ENCODE peak calls at places on chromosomes 1 and 21, in four cellular contexts. J, G, D and H are unnamed samples.

GRCh38 chr1:118827207-118827606 is 160.9 kb downstream of the TBX15 start:
- DNase-seq in D (no peak), G (no peak), J (no peak), H (no peak)

GRCh38 chr1:19862944-19863343 is 19.3 kb upstream of the OTUD3 start:
- DNase-seq in J (no peak), D (no peak), G (no peak), H (no peak)

GRCh38 chr1:203526572-203526971 is 32.6 kb downstream of the OPTC start:
- DNase-seq in G (no peak), J (peak; percentile 58), D (no peak), H (no peak)

GRCh38 chr1:115090547-115090946 is 1.2 kb upstream of the TSPAN2 start:
- DNase-seq in J (peak; percentile 89), G (no peak), D (peak; percentile 63), H (no peak)

GRCh38 chr1:206864939-206865671 is at the start of gene IL20:
- DNase-seq in J (peak; percentile 78), G (peak; percentile 93), D (peak; percentile 91), H (peak; percentile 39)

GRCh38 chr1:34845131-34845901 is 14.2 kb downstream of the SMIM12 start:
- DNase-seq in G (no peak), D (peak; percentile 56), J (peak; percentile 28), H (no peak)

GRCh38 chr21:41171210-41171609 is 3.2 kb downstream of the BACE2 start:
- DNase-seq in D (no peak), G (peak; percentile 69), J (peak; percentile 73), H (no peak)

GRCh38 chr1:45945426-45945825 is 142.0 kb downstream of the MAST2 start:
- DNase-seq in D (no peak), G (no peak), J (no peak), H (no peak)

GRCh38 chr21:26043891-26044290 is 126.7 kb downstream of the APP start:
- DNase-seq in J (no peak), G (no peak), D (no peak), H (no peak)

GRCh38 chr1:41898191-41898713 is 20.5 kb downstream of the HIVEP3 start:
- DNase-seq in J (no peak), G (no peak), D (no peak), H (no peak)

GRCh38 chr1:202860744-202861419 is 28.1 kb downstream of the RABIF start:
- DNase-seq in J (peak; percentile 77), D (peak; percentile 97), G (peak; percentile 74), H (no peak)

GRCh38 chr1:210707300-210707699 is 378.6 kb downstream of the HHAT start:
- DNase-seq in G (no peak), J (no peak), D (no peak), H (no peak)

GRCh38 chr1:228059536-228060457 is 22.7 kb upstream of the ARF1 start:
- DNase-seq in D (peak; percentile 98), J (peak; percentile 68), G (peak; percentile 86), H (peak; percentile 5)

GRCh38 chr1:236150291-236150940 is 8.1 kb downstream of the GPR137B start:
- DNase-seq in J (no peak), G (no peak), D (no peak), H (no peak)

GRCh38 chr1:69991644-69992043 is 213.7 kb downstream of the LRRC40 start:
- DNase-seq in D (no peak), G (no peak), J (no peak), H (no peak)

GRCh38 chr21:42518216-42518615 is 4.6 kb downstream of the SLC37A1 start:
- DNase-seq in G (no peak), J (peak; percentile 48), D (no peak), H (no peak)

GRCh38 chr1:21961337-21961736 is 15.5 kb upstream of the CELA3B start:
- DNase-seq in G (no peak), J (peak; percentile 62), D (no peak), H (no peak)

GRCh38 chr21:25881524-25882376 is 147.0 kb downstream of the GABPA start:
- DNase-seq in D (peak; percentile 74), G (peak; percentile 67), J (peak; percentile 83), H (no peak)

GRCh38 chr1:19338323-19338762 is 26.2 kb downstream of the SLC66A1 start:
- DNase-seq in J (no peak), D (peak; percentile 91), G (peak; percentile 86), H (peak; percentile 83)

GRCh38 chr21:43728467-43729390 is 9.8 kb downstream of the PDXK start:
- DNase-seq in G (peak; percentile 90), J (peak; percentile 99), D (peak; percentile 94), H (no peak)

GRCh38 chr1:204837440-204838084 is 33.1 kb upstream of the NFASC start:
- DNase-seq in G (no peak), J (no peak), D (peak; percentile 95), H (peak; percentile 3)

GRCh38 chr1:28518745-28519341 is 13.0 kb downstream of the RCC1 start:
- DNase-seq in D (no peak), J (peak; percentile 68), G (no peak), H (no peak)

GRCh38 chr1:93738926-93739325 is 57.3 kb upstream of the BCAR3 start:
- DNase-seq in G (no peak), D (no peak), J (no peak), H (no peak)

GRCh38 chr1:12604114-12604874 is 13.7 kb downstream of the DHRS3 start:
- DNase-seq in G (no peak), D (no peak), J (no peak), H (no peak)

GRCh38 chr1:3516911-3517310 is 62.4 kb downstream of the ARHGEF16 start:
- DNase-seq in G (no peak), D (no peak), J (no peak), H (no peak)
- H3K27ac ChIP-seq in G (no peak overlapping the region), D (no peak overlapping the region), J (peak overlapping the region; percentile 42), H (no peak overlapping the region)

GRCh38 chr1:3657578-3658230 is 5.4 kb downstream of the TP73 start:
- DNase-seq in D (no peak), J (peak; percentile 50), G (peak; percentile 49), H (no peak)
- TF ChIP-seq POLR2AphosphoS5 in D (no peak), J (no peak), G (no peak), H (no peak)

GRCh38 chr1:108767115-108767514 is 20.6 kb downstream of the STXBP3 start:
- DNase-seq in J (no peak), D (no peak), G (no peak), H (no peak)
- H3K27ac ChIP-seq in J (no peak overlapping the region), D (no peak overlapping the region), G (no peak overlapping the region), H (no peak overlapping the region)

DNA sequence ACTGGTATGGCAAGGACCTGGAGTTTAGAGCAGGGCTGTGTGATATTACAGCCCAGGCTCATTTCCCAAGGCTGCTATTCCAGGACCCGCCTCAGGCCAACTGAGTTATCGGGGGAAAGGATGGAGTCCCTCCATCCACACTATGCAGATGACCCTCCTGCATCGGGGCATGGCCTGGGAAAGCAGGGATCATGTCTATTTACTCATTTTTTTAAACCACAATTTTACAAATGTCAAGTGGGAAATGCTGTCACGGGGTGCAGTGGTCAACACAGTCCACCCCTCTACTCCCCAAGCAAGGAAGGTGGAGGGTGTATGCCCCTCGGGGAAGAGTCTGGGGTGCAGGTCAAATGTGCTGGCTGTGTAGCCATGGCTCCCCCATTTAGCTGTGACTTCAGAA is 6.1 kb upstream of the CLEC20A start:
- DNase-seq in J (no peak), D (no peak), G (no peak), H (no peak)
- TF ChIP-seq POLR2AphosphoS5 in J (no peak), D (no peak), G (no peak), H (no peak)

GRCh38 chr1:222049176-222049575 is 307.3 kb upstream of the DUSP10 start:
- DNase-seq in D (no peak), J (no peak), G (no peak), H (no peak)
- H3K27ac ChIP-seq in D (no peak overlapping the region), J (no peak overlapping the region), G (no peak overlapping the region), H (no peak overlapping the region)

GRCh38 chr21:21614966-21615365 is 616.8 kb downstream of the NCAM2 start:
- DNase-seq in G (no peak), J (no peak), D (no peak), H (no peak)

GRCh38 chr21:21612446-21612845 is 614.2 kb downstream of the NCAM2 start:
- DNase-seq in D (peak; percentile 69), G (no peak), J (no peak), H (no peak)
- TF ChIP-seq POLR2AphosphoS5 in D (no peak), G (no peak), J (no peak), H (no peak)